ENCODE peak calls at places on chromosomes 13 and 19, in five cellular contexts. One of them, this sample, is unnamed.
A peak's percentile ranks its signal among the peaks of the same experiment; 100 is the strongest.

GRCh38 chr19:11265785-11266236 is 3.5 kb upstream of the DOCK6 start:
- DNase-seq in neuronal stem cell: no peak
- DNase-seq in H9: no peak
- DNase-seq in H1: no peak
- DNase-seq in trophoblast cell: no peak
- DNase-seq in this sample: no peak

GRCh38 chr13:50831510-50831909 is 12.0 kb downstream of the DLEU7 start:
- DNase-seq in trophoblast cell: no peak
- DNase-seq in H1: no peak
- DNase-seq in neuronal stem cell: no peak
- DNase-seq in H9: no peak
- DNase-seq in this sample: no peak

GRCh38 chr13:30805132-30805537 is 69.8 kb downstream of the ALOX5AP start:
- DNase-seq in trophoblast cell: no peak
- DNase-seq in neuronal stem cell: no peak
- DNase-seq in H1: no peak
- DNase-seq in H9: no peak
- DNase-seq in this sample: no peak

GRCh38 chr13:45207319-45207718 is 6.5 kb upstream of the KCTD4 start:
- DNase-seq in trophoblast cell: no peak
- DNase-seq in neuronal stem cell: no peak
- DNase-seq in H1: no peak
- DNase-seq in H9: no peak
- DNase-seq in this sample: no peak

GRCh38 chr19:40590464-40591265 is 10.5 kb upstream of the LTBP4 start:
- DNase-seq in neuronal stem cell: no peak
- DNase-seq in H1: no peak
- DNase-seq in H9: no peak
- DNase-seq in trophoblast cell: no peak
- DNase-seq in this sample: no peak

GRCh38 chr19:16949496-16950023 is 60.8 kb downstream of the F2RL3 start:
- DNase-seq in H9: no peak
- DNase-seq in H1: no peak
- DNase-seq in neuronal stem cell: no peak
- DNase-seq in trophoblast cell: no peak
- DNase-seq in this sample: no peak

GRCh38 chr19:33740811-33741396 is 55.8 kb upstream of the KCTD15 start:
- DNase-seq in H1: peak; percentile 84
- DNase-seq in trophoblast cell: no peak
- DNase-seq in neuronal stem cell: peak; percentile 84
- DNase-seq in H9: peak; percentile 69
- DNase-seq in this sample: peak; percentile 0

GRCh38 chr19:45152504-45153338 is 8.1 kb downstream of the NKPD1 start:
- DNase-seq in H1: peak; percentile 75
- DNase-seq in trophoblast cell: no peak
- DNase-seq in neuronal stem cell: no peak
- DNase-seq in H9: peak; percentile 82
- DNase-seq in this sample: no peak

GRCh38 chr13:88395804-88396203 is 724.6 kb downstream of the SLITRK5 start:
- DNase-seq in H1: no peak
- DNase-seq in neuronal stem cell: no peak
- DNase-seq in trophoblast cell: no peak
- DNase-seq in H9: no peak
- DNase-seq in this sample: no peak

GRCh38 chr13:37662624-37663023 is 64.1 kb upstream of the POSTN start:
- DNase-seq in neuronal stem cell: no peak
- DNase-seq in H1: no peak
- DNase-seq in trophoblast cell: no peak
- DNase-seq in H9: no peak
- DNase-seq in this sample: no peak

GRCh38 chr13:27851049-27851448 is 58.8 kb downstream of the GSX1 start:
- DNase-seq in trophoblast cell: peak; percentile 78
- DNase-seq in H1: no peak
- DNase-seq in H9: no peak
- DNase-seq in neuronal stem cell: no peak
- DNase-seq in this sample: no peak

GRCh38 chr13:27853345-27853744 is 61.1 kb downstream of the GSX1 start:
- DNase-seq in H1: no peak
- DNase-seq in trophoblast cell: no peak
- DNase-seq in neuronal stem cell: no peak
- DNase-seq in H9: no peak
- DNase-seq in this sample: no peak

GRCh38 chr13:27851481-27851880 is 59.2 kb downstream of the GSX1 start:
- DNase-seq in H9: no peak
- DNase-seq in H1: no peak
- DNase-seq in neuronal stem cell: no peak
- DNase-seq in trophoblast cell: no peak
- DNase-seq in this sample: no peak

GRCh38 chr13:27852491-27852890 is 60.2 kb downstream of the GSX1 start:
- DNase-seq in trophoblast cell: peak; percentile 23
- DNase-seq in H9: no peak
- DNase-seq in neuronal stem cell: no peak
- DNase-seq in H1: no peak
- DNase-seq in this sample: no peak

DNA sequence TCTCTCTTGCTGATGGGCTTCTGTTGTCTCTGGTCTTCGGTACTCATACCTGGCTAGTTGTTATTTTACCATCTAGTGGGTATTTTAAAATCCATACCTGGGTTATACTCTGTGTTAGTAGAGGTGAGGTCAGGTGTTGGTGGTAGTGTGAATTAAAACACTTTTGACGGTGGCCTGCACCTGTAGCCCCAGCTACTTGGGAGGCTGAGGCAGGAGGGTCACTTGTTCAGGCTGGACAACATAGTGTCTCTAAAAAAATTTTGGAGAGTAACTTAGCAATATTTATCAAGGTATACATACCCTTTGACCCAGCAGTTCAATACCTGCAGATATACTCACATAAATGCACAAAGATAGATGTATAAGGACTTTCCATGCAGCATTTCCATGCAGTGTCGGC is 55.4 kb downstream of the GSX1 start:
- DNase-seq in H9: no peak
- DNase-seq in H1: no peak
- DNase-seq in trophoblast cell: no peak
- DNase-seq in neuronal stem cell: no peak
- DNase-seq in this sample: no peak
- H2BK12ac ChIP-seq in H9: no peak overlapping the region
- H2BK12ac ChIP-seq in H1: no peak overlapping the region
- H2BK12ac ChIP-seq in trophoblast cell: no peak overlapping the region
- H2BK12ac ChIP-seq in neuronal stem cell: no peak overlapping the region
- H2BK12ac ChIP-seq in this sample: no peak overlapping the region

GRCh38 chr13:100976993-100977392 is 302.4 kb upstream of the TMTC4 start:
- DNase-seq in H1: no peak
- DNase-seq in neuronal stem cell: no peak
- DNase-seq in trophoblast cell: no peak
- DNase-seq in H9: no peak
- DNase-seq in this sample: no peak

GRCh38 chr13:100984349-100984748 is 309.8 kb upstream of the TMTC4 start:
- DNase-seq in H1: no peak
- DNase-seq in trophoblast cell: no peak
- DNase-seq in neuronal stem cell: no peak
- DNase-seq in H9: no peak
- DNase-seq in this sample: no peak

GRCh38 chr13:100983111-100983510 is 308.5 kb upstream of the TMTC4 start:
- DNase-seq in H9: no peak
- DNase-seq in neuronal stem cell: no peak
- DNase-seq in trophoblast cell: no peak
- DNase-seq in H1: no peak
- DNase-seq in this sample: no peak

GRCh38 chr13:100977841-100978240 is 303.2 kb upstream of the TMTC4 start:
- DNase-seq in H9: no peak
- DNase-seq in neuronal stem cell: no peak
- DNase-seq in trophoblast cell: no peak
- DNase-seq in H1: no peak
- DNase-seq in this sample: no peak

DNA sequence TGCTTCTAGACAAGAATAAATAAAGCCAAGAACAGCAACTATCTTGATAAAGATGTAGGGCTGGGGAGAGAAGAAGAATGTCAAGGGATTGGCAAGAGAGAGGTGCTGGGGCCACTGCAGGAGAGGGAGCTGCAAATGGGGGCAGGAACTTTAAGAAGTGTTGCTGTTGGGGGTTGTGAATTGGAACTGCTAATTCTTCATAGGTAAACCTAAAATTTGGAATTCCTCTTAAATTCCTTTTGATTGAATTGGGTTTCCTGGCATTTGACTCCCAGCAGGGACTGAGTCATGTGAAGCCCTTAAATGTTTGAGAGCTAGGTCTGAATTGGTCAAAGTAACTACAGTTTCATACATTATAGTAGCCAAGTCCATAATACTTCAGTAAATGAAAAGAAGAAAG is 305.6 kb upstream of the TMTC4 start:
- DNase-seq in H1: no peak
- DNase-seq in neuronal stem cell: no peak
- DNase-seq in trophoblast cell: no peak
- DNase-seq in H9: no peak
- DNase-seq in this sample: peak; percentile 2
- H2BK12ac ChIP-seq in H1: no peak overlapping the region
- H2BK12ac ChIP-seq in neuronal stem cell: no peak overlapping the region
- H2BK12ac ChIP-seq in trophoblast cell: no peak overlapping the region
- H2BK12ac ChIP-seq in H9: no peak overlapping the region
- H2BK12ac ChIP-seq in this sample: no peak overlapping the region

DNA sequence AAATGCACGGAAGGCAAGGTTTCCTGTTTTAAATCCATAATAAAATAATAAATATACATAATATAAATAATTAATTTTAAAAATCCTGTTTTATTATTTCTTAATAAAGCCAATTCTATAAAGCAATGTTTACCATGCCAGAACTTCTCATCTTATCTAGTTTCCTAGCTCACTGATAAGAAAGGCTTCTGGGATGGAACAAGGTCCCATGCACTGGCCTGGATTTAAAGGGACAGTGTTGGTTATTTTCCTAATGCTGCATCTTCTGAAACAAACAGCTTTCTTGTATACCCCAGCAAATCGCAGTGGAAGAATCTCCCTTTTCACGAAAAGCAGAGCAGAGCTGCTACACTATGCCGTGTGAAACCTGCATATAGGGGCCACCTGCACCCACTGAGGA is 68.8 kb downstream of the LNX2 start:
- DNase-seq in neuronal stem cell: no peak
- DNase-seq in trophoblast cell: no peak
- DNase-seq in H9: no peak
- DNase-seq in H1: no peak
- DNase-seq in this sample: no peak
- H2BK12ac ChIP-seq in neuronal stem cell: no peak overlapping the region
- H2BK12ac ChIP-seq in trophoblast cell: no peak overlapping the region
- H2BK12ac ChIP-seq in H9: no peak overlapping the region
- H2BK12ac ChIP-seq in H1: no peak overlapping the region
- H2BK12ac ChIP-seq in this sample: no peak overlapping the region

GRCh38 chr19:13342672-13343071 is 163.6 kb downstream of the CACNA1A start:
- DNase-seq in trophoblast cell: no peak
- DNase-seq in H9: no peak
- DNase-seq in H1: no peak
- DNase-seq in neuronal stem cell: no peak
- DNase-seq in this sample: no peak
- H2BK12ac ChIP-seq in trophoblast cell: no peak overlapping the region
- H2BK12ac ChIP-seq in H9: no peak overlapping the region
- H2BK12ac ChIP-seq in H1: no peak overlapping the region
- H2BK12ac ChIP-seq in neuronal stem cell: no peak overlapping the region
- H2BK12ac ChIP-seq in this sample: no peak overlapping the region

This sample was measured in mesenchymal stem cell.